ENCODE peak calls at places on chromosomes 4 and X, in seven cellular contexts. D is thyroid gland, L is fibroblast of pulmonary artery, H is mammary epithelial cell, M is cardiac fibroblast, W is heart right ventricle, Z is astrocyte of the spinal cord. B is an unnamed sample.

GRCh38 chr4:48909697-48910096 is 3.1 kb upstream of the OCIAD2 start:
- DNase-seq in D (peak; percentile 80), L (peak; percentile 95), H (peak; percentile 99), M (peak; percentile 99), W (no peak), Z (peak; percentile 98), B (peak; percentile 88)

GRCh38 chrX:39242187-39242586 is 440.9 kb downstream of the MID1IP1 start:
- DNase-seq in D (peak; percentile 9), L (peak; percentile 10), H (peak; percentile 14), M (peak; percentile 17), W (peak; percentile 5), Z (no peak), B (peak; percentile 11)

GRCh38 chr4:139736661-139737060 is 71.0 kb downstream of the MGST2 start:
- DNase-seq in D (no peak), L (peak; percentile 34), H (no peak), M (peak; percentile 19), W (no peak), Z (no peak), B (no peak)

GRCh38 chrX:31580726-31581125 is 508.9 kb upstream of the FTHL17 start:
- DNase-seq in D (no peak), L (peak; percentile 43), H (peak; percentile 56), M (peak; percentile 61), W (no peak), Z (peak; percentile 38), B (peak; percentile 34)

GRCh38 chr4:20356565-20356964 is 104.9 kb downstream of the SLIT2 start:
- DNase-seq in D (peak; percentile 57), L (peak; percentile 77), H (no peak), M (peak; percentile 53), W (no peak), Z (peak; percentile 59), B (no peak)

GRCh38 chr4:64784125-64784524 is 374.9 kb upstream of the TECRL start:
- DNase-seq in D (no peak), L (peak; percentile 48), H (peak; percentile 37), M (peak; percentile 76), W (no peak), Z (peak; percentile 86), B (no peak)

GRCh38 chr4:138952405-138952804 is 63.2 kb upstream of the NOCT start:
- DNase-seq in D (no peak), L (peak; percentile 18), H (peak; percentile 84), M (peak; percentile 22), W (no peak), Z (peak; percentile 24), B (no peak)

GRCh38 chr4:128177376-128177959 is 110.1 kb downstream of the PGRMC2 start:
- DNase-seq in D (no peak), L (no peak), H (peak; percentile 40), M (peak; percentile 6), W (no peak), Z (peak; percentile 10), B (peak; percentile 33)

GRCh38 chrX:19991350-19991718 is 473 bp upstream of the BCLAF3 start:
- DNase-seq in D (no peak), L (no peak), H (no peak), M (no peak), W (no peak), Z (no peak), B (no peak)

GRCh38 chr4:171017596-171017995 is 795.6 kb upstream of the GALNTL6 start:
- DNase-seq in D (no peak), L (no peak), H (peak; percentile 2), M (no peak), W (no peak), Z (no peak), B (no peak)

GRCh38 chr4:2937146-2937857 is 25.9 kb downstream of the NOP14 start:
- DNase-seq in D (no peak), L (no peak), H (peak; percentile 98), M (peak; percentile 65), W (no peak), Z (peak; percentile 26), B (no peak)

GRCh38 chrX:110915120-110915519 is 119.5 kb upstream of the CHRDL1 start:
- DNase-seq in D (no peak), L (peak; percentile 0), H (peak; percentile 71), M (peak; percentile 33), W (no peak), Z (peak; percentile 79), B (peak; percentile 72)

GRCh38 chr4:108247511-108248088 is 78.9 kb upstream of the LEF1 start:
- DNase-seq in D (peak; percentile 72), L (no peak), H (peak; percentile 2), M (no peak), W (no peak), Z (no peak), B (no peak)

GRCh38 chr4:186657766-186658165 is 65.9 kb downstream of the FAT1 start:
- DNase-seq in D (no peak), L (peak; percentile 44), H (peak; percentile 73), M (peak; percentile 56), W (no peak), Z (peak; percentile 57), B (no peak)

GRCh38 chr4:152385551-152385950 is 150.3 kb downstream of the FBXW7 start:
- DNase-seq in D (no peak), L (peak; percentile 37), H (no peak), M (peak; percentile 43), W (no peak), Z (peak; percentile 26), B (no peak)

GRCh38 chrX:35919536-35920309 is at the start of gene CFAP47:
- DNase-seq in D (peak; percentile 68), L (no peak), H (no peak), M (no peak), W (no peak), Z (peak; percentile 1), B (no peak)

GRCh38 chr4:61375316-61375715 is 175.2 kb downstream of the ADGRL3 start:
- DNase-seq in D (no peak), L (peak; percentile 10), H (peak; percentile 48), M (peak; percentile 54), W (no peak), Z (peak; percentile 7), B (no peak)

GRCh38 chrX:12447448-12448154 is 309.3 kb downstream of the FRMPD4 start:
- DNase-seq in D (no peak), L (peak; percentile 86), H (peak; percentile 91), M (peak; percentile 93), W (no peak), Z (peak; percentile 81), B (peak; percentile 93)

GRCh38 chr4:62482355-62482754 is 1282.2 kb downstream of the ADGRL3 start:
- DNase-seq in D (no peak), L (no peak), H (peak; percentile 19), M (no peak), W (no peak), Z (no peak), B (no peak)

GRCh38 chrX:34559325-34559724 is 97.8 kb downstream of the TMEM47 start:
- DNase-seq in D (no peak), L (peak; percentile 41), H (peak; percentile 60), M (peak; percentile 43), W (no peak), Z (peak; percentile 7), B (no peak)

GRCh38 chrX:124033821-124034220 is 72.3 kb downstream of the STAG2 start:
- DNase-seq in D (no peak), L (peak; percentile 31), H (peak; percentile 39), M (peak; percentile 54), W (no peak), Z (peak; percentile 48), B (peak; percentile 12)

GRCh38 chrX:30981968-30982367 is 89.9 kb downstream of the FTHL17 start:
- DNase-seq in D (no peak), L (no peak), H (no peak), M (no peak), W (no peak), Z (no peak), B (no peak)

GRCh38 chr4:141636771-141637460 is 533 bp downstream of the IL15 start:
- DNase-seq in D (peak; percentile 65), L (peak; percentile 51), H (peak; percentile 73), M (peak; percentile 69), W (peak; percentile 25), Z (peak; percentile 67), B (peak; percentile 72)

GRCh38 chr4:102322736-102323135 is 22.5 kb downstream of the SLC39A8 start:
- DNase-seq in D (no peak), L (no peak), H (no peak), M (no peak), W (no peak), Z (no peak), B (no peak)

GRCh38 chrX:40243699-40244098 is 145.9 kb upstream of the BCOR start:
- DNase-seq in D (no peak), L (no peak), H (peak; percentile 5), M (no peak), W (no peak), Z (no peak), B (no peak)

GRCh38 chr4:152316969-152317368 is 218.9 kb downstream of the FBXW7 start:
- DNase-seq in D (peak; percentile 18), L (peak; percentile 8), H (no peak), M (peak; percentile 29), W (no peak), Z (peak; percentile 54), B (no peak)

GRCh38 chr4:157076578-157076947 is 613 bp downstream of the GLRB start:
- DNase-seq in D (peak; percentile 16), L (no peak), H (no peak), M (no peak), W (no peak), Z (no peak), B (no peak)

GRCh38 chrX:2708601-2709200 is 17.6 kb downstream of the CD99 start:
- DNase-seq in D (no peak), L (no peak), H (no peak), M (no peak), W (no peak), Z (no peak), B (no peak)
- H3K4me3 ChIP-seq in D (no peak overlapping the region), L (no peak overlapping the region), H (no peak overlapping the region), M (no peak overlapping the region), W (no peak overlapping the region), Z (no peak overlapping the region), B (no peak overlapping the region)

GRCh38 chr4:42750091-42750490 is 93.2 kb upstream of the ATP8A1 start:
- DNase-seq in D (peak; percentile 27), L (peak; percentile 8), H (no peak), M (no peak), W (peak; percentile 16), Z (no peak), B (no peak)
- TF ChIP-seq CTCF in D (peak; percentile 55), L (no peak), H (peak; percentile 5), M (no peak), W (peak; percentile 54), Z (no peak), B (no peak)

GRCh38 chr4:168499241-168499640 is 2.4 kb downstream of the PALLD start:
- DNase-seq in D (no peak), L (no peak), H (no peak), M (no peak), W (no peak), Z (no peak), B (no peak)
- H3K4me3 ChIP-seq in D (no peak overlapping the region), L (no peak overlapping the region), H (no peak overlapping the region), M (no peak overlapping the region), W (peak overlapping the region; percentile 25), Z (no peak overlapping the region), B (no peak overlapping the region)

GRCh38 chrX:139931646-139932076 is 1.2 kb downstream of the ATP11C start:
- DNase-seq in D (no peak), L (no peak), H (no peak), M (no peak), W (no peak), Z (no peak), B (no peak)
- TF ChIP-seq CTCF in D (no peak), L (no peak), H (no peak), M (no peak), W (no peak), Z (no peak), B (no peak)

B was measured in fibroblast of villous mesenchyme.